ENCODE peak calls at places on chromosomes 5 and 9, in nine cellular contexts. Q is NCI-H2081; V is foreskin fibroblast; G is amygdala; N is T-helper 9 cell; F is activated B cell treated with CpG ODN at 0.5 μM for 24 hours; T is mucosa of gallbladder; B is left ventricle myocardium inferior; C is activated CD4-positive, alpha-beta T cell treated with anti-CD3 and anti-CD28 coated beads for 48 hours. I is an unnamed sample.

GRCh38 chr9:116543731-116544400 is 143.2 kb upstream of the TRIM32 start:
- DNase-seq in Q (no peak), V (peak), G (no peak), N (no peak), F (no peak), T (no peak), B (peak), C (no peak), I (peak)

GRCh38 chr9:94860678-94861588 is 134.4 kb downstream of the AOPEP start:
- DNase-seq in Q (no peak), V (peak), G (no peak), N (peak), F (peak), T (peak), B (no peak), C (peak), I (no peak)

GRCh38 chr9:87667164-87667738 is 58.7 kb upstream of the CTSL start:
- DNase-seq in Q (no peak), V (no peak), G (no peak), N (no peak), F (no peak), T (no peak), B (no peak), C (peak), I (no peak)

GRCh38 chr9:129677456-129677855 is 12.0 kb downstream of the PRRX2 start:
- DNase-seq in Q (no peak), V (no peak), G (no peak), N (no peak), F (no peak), T (no peak), B (no peak), C (no peak), I (no peak)

GRCh38 chr9:74783408-74783807 is 104.3 kb downstream of the TRPM6 start:
- DNase-seq in Q (no peak), V (peak), G (no peak), N (no peak), F (no peak), T (no peak), B (no peak), C (no peak), I (no peak)

GRCh38 chr5:36073595-36074216 is 7.0 kb upstream of the UGT3A2 start:
- DNase-seq in Q (peak), V (no peak), G (no peak), N (no peak), F (no peak), T (no peak), B (no peak), C (peak), I (no peak)

GRCh38 chr5:27242258-27242626 is 203.9 kb upstream of the CDH9 start:
- DNase-seq in Q (no peak), V (no peak), G (no peak), N (no peak), F (no peak), T (no peak), B (no peak), C (no peak), I (no peak)

GRCh38 chr5:43416233-43416987 is 4.2 kb upstream of the CCL28 start:
- DNase-seq in Q (no peak), V (no peak), G (no peak), N (no peak), F (no peak), T (no peak), B (no peak), C (no peak), I (no peak)

GRCh38 chr5:169200086-169200778 is 100.7 kb downstream of the SLIT3 start:
- DNase-seq in Q (no peak), V (no peak), G (no peak), N (no peak), F (no peak), T (no peak), B (no peak), C (no peak), I (no peak)

GRCh38 chr9:133031130-133031422 is 279 bp downstream of the GTF3C5 start:
- DNase-seq in Q (no peak), V (no peak), G (no peak), N (no peak), F (no peak), T (no peak), B (no peak), C (no peak), I (no peak)